ENCODE peak calls at places on chromosomes 4 and X, in ten cellular contexts. I is pancreas, M is fibroblast of lung, R is ovary, Q is psoas muscle, D is spleen, B is endothelial cell of umbilical vein, E is uterus, H is H9, T is right lobe of liver. P is an unnamed sample. For H3K4me1, the result is how much of the 10 kb centered on the place peaks cover.

GRCh38 chrX:71256051-71256450 is 2.1 kb upstream of the ZMYM3 start:
- DNase-seq in D (no peak), M (peak), T (no peak), R (no peak), H (no peak), Q (no peak), E (no peak), I (no peak), B (no peak), P (no peak)

GRCh38 chr4:22876281-22876680 is 183.5 kb downstream of the GBA3 start:
- DNase-seq in H (no peak), D (no peak), R (no peak), E (no peak), Q (no peak), T (no peak), M (no peak), I (no peak), B (no peak), P (no peak)

GRCh38 chrX:107447642-107448041 is 1.8 kb upstream of the FRMPD3 start:
- DNase-seq in E (no peak), R (no peak), Q (no peak), I (no peak), T (no peak), M (no peak), D (no peak), H (no peak), B (no peak), P (no peak)

GRCh38 chr4:172813359-172813923 is 355.2 kb upstream of the GALNT7 start:
- DNase-seq in D (no peak), B (no peak), Q (no peak), R (no peak), I (no peak), M (peak), T (no peak), E (no peak), H (no peak), P (no peak)

GRCh38 chr4:105548483-105548882 is 3.9 kb upstream of the ARHGEF38 start:
- DNase-seq in Q (no peak), I (no peak), E (no peak), H (no peak), M (peak), T (no peak), B (no peak), R (no peak), D (no peak), P (no peak)

GRCh38 chr4:10006236-10006603 is 15.1 kb downstream of the SLC2A9 start:
- DNase-seq in H (no peak), E (peak), B (peak), M (peak), R (no peak), I (no peak), T (no peak), Q (no peak), D (no peak), P (peak)

GRCh38 chr4:5387457-5387856 is 320.9 kb downstream of the EVC2 start:
- DNase-seq in T (no peak), D (no peak), Q (no peak), I (no peak), M (no peak), B (no peak), R (no peak), H (no peak), E (no peak), P (no peak)

GRCh38 chr4:36285784-36286480 is 4.5 kb downstream of the DTHD1 start:
- DNase-seq in I (no peak), E (no peak), T (no peak), Q (no peak), R (no peak), B (no peak), M (no peak), H (no peak), D (no peak), P (no peak)

GRCh38 chr4:75370582-75370981 is 143.6 kb downstream of the RCHY1 start:
- DNase-seq in I (no peak), T (no peak), R (no peak), B (no peak), M (no peak), D (no peak), Q (no peak), H (no peak), E (no peak), P (no peak)

GRCh38 chr4:170089274-170089742 is 448 bp downstream of the AADAT start:
- DNase-seq in D (no peak), B (peak), E (peak), Q (no peak), R (no peak), M (peak), H (peak), T (no peak), I (no peak), P (peak)

DNA sequence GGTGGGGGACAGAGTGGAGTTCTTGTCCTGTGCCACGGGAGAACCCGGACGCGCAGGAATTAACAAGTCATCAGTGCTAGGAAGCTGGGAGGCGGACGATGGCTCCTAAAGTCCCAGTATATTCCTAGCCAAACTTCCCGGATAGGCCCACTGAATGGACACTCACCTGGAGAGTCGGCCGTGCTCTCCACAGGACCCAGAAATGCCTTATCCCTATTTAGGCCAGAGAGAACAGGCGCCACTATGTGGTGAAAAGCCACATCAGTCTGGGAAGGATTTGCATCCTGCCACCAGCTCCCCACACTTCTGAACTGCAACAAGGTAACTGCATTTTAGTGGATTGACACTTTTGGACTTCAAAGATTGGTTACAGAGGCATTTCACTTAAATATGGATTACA is 1.1 kb downstream of the CFAP299 start:
- DNase-seq in T (peak), B (peak), E (no peak), H (peak), M (peak), D (peak), Q (no peak), I (peak), R (no peak), P (no peak)
- TF ChIP-seq CTCF in T (peak), B (no peak), E (peak), H (peak), M (peak), D (no peak), Q (no peak), I (no peak), R (no peak), P (no peak)

DNA sequence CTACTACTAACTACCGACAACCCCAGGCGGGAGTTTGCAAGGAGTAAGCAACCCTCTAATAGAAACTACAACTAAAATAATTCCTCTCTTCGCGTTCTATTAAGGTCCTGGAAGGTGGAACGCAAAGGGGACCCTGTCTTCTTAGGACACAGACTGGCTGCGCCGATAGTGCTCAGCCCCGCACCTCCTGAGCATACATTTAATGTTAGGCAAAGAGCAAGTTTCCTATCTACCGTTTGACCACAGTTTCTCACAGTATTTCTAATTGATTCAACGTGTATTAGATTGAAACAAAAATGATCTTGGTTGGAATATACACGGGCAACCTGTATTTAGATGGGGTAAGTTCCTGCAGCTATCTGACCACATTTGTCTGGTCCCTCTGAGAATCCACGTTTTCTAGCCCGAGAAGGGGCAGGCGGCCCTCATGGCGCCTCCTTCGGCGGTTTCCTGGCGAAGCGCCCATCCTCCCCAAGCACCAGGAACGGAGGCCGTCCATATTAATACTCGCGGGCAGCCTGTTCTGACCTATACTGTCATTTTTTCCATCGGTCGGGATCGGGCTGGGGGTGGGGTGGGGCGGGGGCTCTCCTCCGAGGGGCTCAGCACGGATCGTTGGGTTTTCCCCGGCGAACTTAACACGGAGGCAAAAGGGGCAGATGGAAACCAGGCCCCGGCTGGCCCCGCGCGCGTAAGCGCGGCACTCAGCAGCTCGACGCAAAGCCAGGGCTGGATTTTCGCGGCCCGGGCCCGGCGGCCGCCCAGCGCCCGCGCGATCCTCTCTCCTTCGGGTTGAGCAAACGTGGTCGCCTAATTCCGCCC is 77.0 kb upstream of the BCOR start:
- DNase-seq in I (peak), T (peak), D (peak), E (peak), Q (peak), B (peak), R (peak), M (peak), H (peak), P (peak)
- H3K4me1 ChIP-seq in I (under half), T (under half), D (under half), E (under half), Q (under half), B (under half), R (under half), M (under half), H (under half), P (under half)

GRCh38 chr4:123250843-123251242 is 145.8 kb upstream of the SPRY1 start:
- DNase-seq in B (peak), D (no peak), Q (no peak), M (peak), R (peak), I (no peak), H (no peak), T (no peak), E (peak), P (no peak)

GRCh38 chr4:123244233-123244632 is 152.4 kb upstream of the SPRY1 start:
- DNase-seq in I (no peak), M (no peak), H (no peak), T (peak), E (peak), D (peak), B (peak), Q (peak), R (peak), P (peak)

GRCh38 chr4:123248260-123248659 is 148.3 kb upstream of the SPRY1 start:
- DNase-seq in E (no peak), D (no peak), M (no peak), R (no peak), H (no peak), T (no peak), B (no peak), Q (no peak), I (no peak), P (no peak)

GRCh38 chr4:123249821-123250220 is 146.8 kb upstream of the SPRY1 start:
- DNase-seq in H (no peak), M (no peak), E (no peak), T (no peak), B (no peak), Q (no peak), R (no peak), D (no peak), I (no peak), P (no peak)

DNA sequence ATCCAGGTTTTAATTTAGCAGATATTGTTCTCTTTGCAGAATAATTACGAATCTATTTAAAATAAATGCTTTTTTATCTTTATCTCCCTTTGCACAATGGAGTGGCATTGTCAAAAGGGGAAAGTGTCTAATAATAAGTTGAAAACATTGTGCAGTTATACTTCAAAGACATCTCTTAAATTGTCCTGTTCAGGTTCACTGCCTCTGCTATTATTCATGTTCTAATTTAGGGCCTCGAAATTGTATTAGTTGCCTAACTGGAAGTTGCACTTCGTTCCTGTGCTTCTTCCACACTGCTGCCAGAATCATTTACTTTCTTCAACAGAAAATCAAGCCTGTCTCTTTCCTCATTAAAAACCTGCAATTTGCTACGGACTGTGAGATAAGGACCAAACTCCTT is 150.5 kb upstream of the SPRY1 start:
- DNase-seq in Q (no peak), T (no peak), R (no peak), I (no peak), E (no peak), D (no peak), M (no peak), B (no peak), H (no peak), P (no peak)
- H3K27ac ChIP-seq in Q (no peak), T (no peak), R (no peak), I (no peak), E (no peak), D (no peak), M (no peak), B (no peak), H (no peak), P (no peak)

DNA sequence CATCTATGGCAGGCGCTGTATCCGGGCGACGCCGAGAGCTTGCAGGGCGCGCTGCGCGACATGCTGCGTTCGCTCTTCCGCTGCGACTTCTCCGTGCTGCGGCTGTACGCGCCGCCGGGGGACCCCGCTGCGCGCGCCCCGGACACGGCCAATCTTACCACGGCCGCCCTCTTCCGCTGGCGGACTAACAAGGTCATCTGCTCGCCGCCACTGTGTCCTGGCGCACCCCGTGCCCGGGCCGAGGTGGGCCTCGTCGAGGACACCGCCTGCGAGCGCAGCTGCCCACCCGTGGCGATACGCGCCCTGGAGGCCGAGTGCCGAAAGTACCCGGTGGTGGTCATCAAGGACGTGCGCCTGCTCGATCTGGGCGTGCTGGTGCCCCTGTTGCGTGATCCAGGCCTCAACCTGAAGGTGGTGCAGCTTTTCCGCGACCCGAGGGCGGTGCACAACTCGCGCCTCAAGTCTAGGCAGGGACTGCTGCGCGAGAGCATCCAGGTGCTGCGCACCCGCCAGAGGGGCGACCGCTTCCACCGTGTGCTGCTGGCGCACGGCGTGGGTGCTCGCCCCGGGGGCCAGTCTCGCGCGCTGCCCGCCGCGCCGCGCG is 874 bp downstream of the CHST7 start:
- DNase-seq in Q (peak), T (peak), I (peak), H (peak), D (no peak), E (no peak), B (peak), R (peak), M (peak), P (no peak)
- TF ChIP-seq CTCF in Q (no peak), T (no peak), I (no peak), H (no peak), D (no peak), E (no peak), B (peak), R (no peak), M (no peak), P (no peak)

DNA sequence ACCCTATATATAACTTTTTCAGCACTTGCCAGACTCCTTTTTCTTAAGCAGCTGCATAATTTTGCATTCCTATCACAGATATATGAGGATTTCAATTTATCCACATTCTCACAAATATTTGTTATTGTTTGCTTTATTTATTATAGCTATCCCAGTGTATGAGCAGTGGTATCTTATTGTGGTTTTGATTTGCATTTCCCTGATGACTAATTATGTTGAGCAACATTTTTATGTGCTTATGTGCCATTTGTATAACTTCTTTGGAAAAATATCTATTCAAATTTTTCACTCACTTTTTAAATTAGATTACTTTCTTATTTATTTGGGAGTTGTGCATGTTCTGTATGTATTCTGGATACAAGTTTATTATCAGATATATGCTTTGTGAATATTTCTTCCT is 361.9 kb downstream of the KCTD8 start:
- DNase-seq in D (no peak), E (no peak), T (no peak), Q (no peak), I (no peak), B (no peak), H (no peak), M (no peak), R (no peak), P (no peak)
- H3K4me1 ChIP-seq in D (under half), E (under half), T (under half), Q (under half), I (under half), B (under half), H (under half), M (under half), R (under half), P (under half)

DNA sequence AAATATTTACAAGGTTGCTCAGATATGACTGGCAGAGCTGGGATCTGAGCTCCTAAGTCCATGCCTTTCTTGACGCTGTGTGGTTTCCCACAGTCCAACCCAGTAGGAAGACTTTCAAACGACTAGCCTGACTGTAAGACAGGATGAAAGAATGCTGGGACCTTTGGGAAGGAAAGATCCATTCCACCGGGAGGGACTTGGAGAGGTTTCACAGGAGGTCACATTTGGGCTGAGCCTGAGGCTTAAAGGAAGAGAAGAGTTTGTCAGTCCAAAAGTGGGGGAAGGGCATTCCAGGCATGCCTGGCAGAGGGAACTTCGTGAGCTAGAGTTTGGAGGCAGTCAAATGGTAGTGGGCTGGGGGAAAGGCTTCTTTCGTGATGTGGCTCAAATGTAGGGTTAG is 1.5 kb downstream of the STARD8 start:
- DNase-seq in H (peak), E (no peak), T (no peak), I (no peak), D (no peak), R (no peak), M (peak), Q (no peak), B (no peak), P (no peak)
- H3K27ac ChIP-seq in H (no peak), E (no peak), T (no peak), I (no peak), D (no peak), R (no peak), M (no peak), Q (no peak), B (no peak), P (no peak)

GRCh38 chr4:60757986-60758385 is 442.1 kb upstream of the ADGRL3 start:
- DNase-seq in E (no peak), T (no peak), R (no peak), D (no peak), H (no peak), I (no peak), Q (no peak), M (peak), B (no peak), P (no peak)

DNA sequence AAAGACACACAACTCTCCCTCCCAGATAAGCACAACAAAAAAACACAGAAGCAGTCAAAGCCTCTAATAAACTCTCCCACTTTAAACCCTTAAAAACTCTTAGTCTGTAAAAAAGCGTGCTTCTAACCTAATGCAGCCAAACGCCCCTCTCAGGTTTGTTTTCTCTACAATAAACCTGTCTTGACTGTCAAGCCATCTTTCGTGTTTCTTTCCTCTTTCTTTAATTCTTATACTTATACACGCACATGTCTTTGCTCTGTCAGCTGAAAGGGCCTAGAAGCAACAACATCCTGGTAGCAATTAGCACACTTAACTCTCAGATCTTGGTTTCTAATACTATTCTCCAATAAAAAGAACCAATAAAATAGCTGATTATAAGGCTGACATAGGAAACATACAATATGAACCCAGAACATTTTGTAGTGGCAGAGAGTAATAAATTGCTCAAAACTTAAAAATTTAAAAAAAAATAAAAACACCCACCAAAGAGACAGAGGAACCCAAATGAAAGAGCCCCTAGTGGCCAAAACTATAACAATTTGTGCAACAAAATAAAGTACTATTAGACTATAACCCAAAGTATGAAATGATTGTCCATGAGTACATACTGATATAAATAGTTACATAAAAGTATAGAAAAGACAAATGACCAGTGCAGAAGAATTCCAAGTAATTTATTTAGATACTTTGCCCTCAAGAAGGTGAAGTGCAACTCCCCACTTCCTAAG is 440.4 kb upstream of the ADGRL3 start:
- DNase-seq in B (no peak), R (no peak), H (no peak), M (no peak), D (no peak), Q (no peak), T (no peak), I (no peak), E (no peak), P (no peak)
- TF ChIP-seq CTCF in B (no peak), R (no peak), H (peak), M (peak), D (no peak), Q (no peak), T (no peak), I (no peak), E (no peak), P (no peak)

GRCh38 chr4:4260185-4260751 is 12.2 kb upstream of the TMEM128 start:
- DNase-seq in R (no peak), Q (no peak), T (no peak), I (no peak), B (peak), H (no peak), D (no peak), E (no peak), M (peak), P (no peak)
- H3K4me1 ChIP-seq in R (under half), Q (under half), T (under half), I (under half), B (under half), H (under half), D (under half), E (under half), M (under half), P (under half)

GRCh38 chrX:34849371-34849770 is 93.2 kb upstream of the FAM47B start:
- DNase-seq in D (no peak), R (no peak), I (no peak), T (no peak), B (no peak), E (no peak), M (peak), Q (no peak), H (no peak), P (no peak)
- H3K27ac ChIP-seq in D (no peak), R (no peak), I (no peak), T (no peak), B (no peak), E (no peak), M (no peak), Q (no peak), H (no peak), P (no peak)

DNA sequence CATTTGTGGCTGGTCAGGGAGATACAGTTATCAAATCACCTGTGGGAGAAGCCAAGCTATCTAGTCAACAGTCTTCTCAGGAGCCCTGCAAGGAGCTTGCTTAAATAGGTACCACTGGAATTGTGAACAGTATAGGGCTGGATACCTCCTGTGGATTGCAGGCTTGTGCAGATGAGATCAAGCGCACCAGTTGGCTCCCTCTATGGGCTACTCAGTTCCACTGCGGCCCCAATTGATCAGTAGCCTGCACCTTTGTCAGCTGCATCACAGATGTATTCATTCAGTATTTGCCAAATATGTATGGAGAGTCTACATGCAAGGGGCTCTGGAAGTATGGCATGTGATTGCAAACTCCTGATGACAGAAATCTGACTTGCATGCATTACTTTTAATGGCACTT is 28.6 kb downstream of the TEX13A start:
- DNase-seq in D (no peak), I (no peak), M (no peak), T (no peak), Q (no peak), R (no peak), E (no peak), B (peak), H (peak), P (no peak)
- TF ChIP-seq CTCF in D (no peak), I (no peak), M (peak), T (peak), Q (peak), R (no peak), E (no peak), B (peak), H (peak), P (peak)